ENCODE peak calls at places on chromosome 9, in nine cellular contexts. G, R, A, F, I, M, Z, D and E are unnamed samples.

GRCh38 chr9:93185261-93186150 is 1.6 kb downstream of the WNK2 start:
- DNase-seq in G (no peak), R (no peak), A (no peak), F (no peak), I (no peak), M (no peak), Z (no peak), D (no peak), E (no peak)

GRCh38 chr9:69675563-69675962 is 3.4 kb upstream of the APBA1 start:
- DNase-seq in G (no peak), R (peak), A (no peak), F (no peak), I (no peak), M (no peak), Z (no peak), D (no peak), E (no peak)

GRCh38 chr9:35272989-35273388 is 111.2 kb downstream of the UNC13B start:
- DNase-seq in G (peak), R (no peak), A (no peak), F (no peak), I (peak), M (no peak), Z (no peak), D (peak), E (no peak)

GRCh38 chr9:69919461-69920061 is 98.9 kb downstream of the CFAP95 start:
- DNase-seq in G (no peak), R (peak), A (peak), F (no peak), I (peak), M (no peak), Z (peak), D (peak), E (no peak)

GRCh38 chr9:104872959-104873850 is 54.8 kb downstream of the ABCA1 start:
- DNase-seq in G (peak), R (no peak), A (peak), F (no peak), I (peak), M (peak), Z (peak), D (peak), E (no peak)

GRCh38 chr9:125763373-125763772 is 16.2 kb downstream of the PBX3 start:
- DNase-seq in G (no peak), R (peak), A (peak), F (no peak), I (no peak), M (no peak), Z (peak), D (peak), E (peak)

GRCh38 chr9:33124716-33125378 is 42.3 kb downstream of the B4GALT1 start:
- DNase-seq in G (no peak), R (no peak), A (no peak), F (no peak), I (no peak), M (no peak), Z (no peak), D (no peak), E (no peak)

GRCh38 chr9:38141751-38142150 is 72.7 kb upstream of the SHB start:
- DNase-seq in G (peak), R (no peak), A (peak), F (no peak), I (no peak), M (no peak), Z (peak), D (peak), E (no peak)

GRCh38 chr9:80878556-80878955 is 810.8 kb downstream of the TLE1 start:
- DNase-seq in G (no peak), R (no peak), A (no peak), F (no peak), I (no peak), M (no peak), Z (no peak), D (peak), E (no peak)

GRCh38 chr9:111661802-111662491 is 542 bp downstream of the GNG10 start:
- DNase-seq in G (peak), R (peak), A (peak), F (peak), I (no peak), M (peak), Z (peak), D (peak), E (no peak)

GRCh38 chr9:1726993-1727759 is 288.0 kb upstream of the SMARCA2 start:
- DNase-seq in G (no peak), R (no peak), A (no peak), F (no peak), I (no peak), M (no peak), Z (no peak), D (no peak), E (no peak)

GRCh38 chr9:3662671-3663070 is 136.9 kb upstream of the RFX3 start:
- DNase-seq in G (no peak), R (no peak), A (no peak), F (no peak), I (no peak), M (no peak), Z (no peak), D (peak), E (no peak)

GRCh38 chr9:126838895-126839294 is 21.5 kb upstream of the ZBTB34 start:
- DNase-seq in G (no peak), R (no peak), A (no peak), F (no peak), I (no peak), M (no peak), Z (no peak), D (no peak), E (no peak)

GRCh38 chr9:72996106-72996505 is 43.3 kb upstream of the ALDH1A1 start:
- DNase-seq in G (peak), R (no peak), A (no peak), F (no peak), I (peak), M (no peak), Z (peak), D (no peak), E (no peak)

GRCh38 chr9:93599571-93600403 is 23.4 kb downstream of the PHF2 start:
- DNase-seq in G (no peak), R (peak), A (no peak), F (no peak), I (no peak), M (peak), Z (no peak), D (no peak), E (no peak)

GRCh38 chr9:93217706-93218105 is 33.8 kb downstream of the WNK2 start:
- DNase-seq in G (no peak), R (no peak), A (no peak), F (no peak), I (no peak), M (no peak), Z (no peak), D (no peak), E (no peak)

GRCh38 chr9:70113403-70114022 is 69.9 kb downstream of the MAMDC2 start:
- DNase-seq in G (no peak), R (peak), A (peak), F (peak), I (no peak), M (peak), Z (peak), D (peak), E (no peak)

GRCh38 chr9:107471562-107471961 is 18.0 kb downstream of the KLF4 start:
- DNase-seq in G (no peak), R (no peak), A (no peak), F (no peak), I (no peak), M (no peak), Z (no peak), D (peak), E (no peak)